ENCODE peak calls at places on chromosomes 6 and 20, in seven cellular contexts. K, Z, J, H, Y, X and D are unnamed samples.

GRCh38 chr20:15708984-15709598 is 864.2 kb downstream of the KIF16B start:
- DNase-seq in K (no peak), Z (peak; percentile 34), J (peak; percentile 24), H (no peak), Y (peak; percentile 71), X (peak; percentile 80), D (peak; percentile 82)

GRCh38 chr6:124119591-124119990 is 315.9 kb downstream of the NKAIN2 start:
- DNase-seq in K (no peak), Z (no peak), J (no peak), H (no peak), Y (no peak), X (no peak), D (no peak)

GRCh38 chr6:119351005-119351394 is 1.4 kb upstream of the MAN1A1 start:
- DNase-seq in K (no peak), Z (no peak), J (peak; percentile 58), H (peak; percentile 63), Y (no peak), X (peak; percentile 45), D (no peak)

GRCh38 chr20:18287546-18287914 is 797 bp upstream of the ZNF133 start:
- DNase-seq in K (no peak), Z (no peak), J (no peak), H (no peak), Y (no peak), X (no peak), D (no peak)

GRCh38 chr6:156782691-156783320 is 5.6 kb downstream of the ARID1B start:
- DNase-seq in K (no peak), Z (no peak), J (no peak), H (no peak), Y (no peak), X (no peak), D (no peak)

GRCh38 chr6:41723178-41723935 is 12.1 kb downstream of the TFEB start:
- DNase-seq in K (no peak), Z (no peak), J (peak; percentile 94), H (peak; percentile 91), Y (peak; percentile 65), X (peak; percentile 74), D (peak; percentile 53)

GRCh38 chr20:1242530-1242929 is 16.7 kb downstream of the RAD21L1 start:
- DNase-seq in K (no peak), Z (no peak), J (peak; percentile 91), H (peak; percentile 93), Y (no peak), X (no peak), D (no peak)

GRCh38 chr20:47502271-47502730 is 614 bp downstream of the NCOA3 start:
- DNase-seq in K (peak; percentile 41), Z (no peak), J (peak; percentile 40), H (peak; percentile 8), Y (peak; percentile 22), X (peak; percentile 53), D (no peak)

GRCh38 chr20:48124960-48125359 is 339.7 kb upstream of the SULF2 start:
- DNase-seq in K (no peak), Z (no peak), J (no peak), H (no peak), Y (no peak), X (no peak), D (no peak)

GRCh38 chr6:105753184-105754097 is 332.7 kb upstream of the PRDM1 start:
- DNase-seq in K (no peak), Z (no peak), J (peak; percentile 24), H (peak; percentile 59), Y (peak; percentile 90), X (peak; percentile 39), D (no peak)

GRCh38 chr20:51562334-51563140 is 20.0 kb upstream of the NFATC2 start:
- DNase-seq in K (peak; percentile 76), Z (no peak), J (peak; percentile 98), H (peak; percentile 95), Y (peak; percentile 91), X (peak; percentile 80), D (peak; percentile 67)

GRCh38 chr20:41171736-41172295 is 34.5 kb downstream of the PLCG1 start:
- DNase-seq in K (no peak), Z (no peak), J (no peak), H (no peak), Y (no peak), X (no peak), D (peak; percentile 10)

GRCh38 chr6:18234564-18234963 is 29.8 kb downstream of the DEK start:
- DNase-seq in K (no peak), Z (no peak), J (no peak), H (no peak), Y (no peak), X (no peak), D (no peak)
- H3K23ac ChIP-seq in K (no peak overlapping the region), Z (no peak overlapping the region), J (no peak overlapping the region), H (no peak overlapping the region), Y (no peak overlapping the region), X (no peak overlapping the region), D (no peak overlapping the region)

GRCh38 chr6:117007659-117008058 is 130.6 kb downstream of the RFX6 start:
- DNase-seq in K (no peak), Z (no peak), J (no peak), H (no peak), Y (no peak), X (no peak), D (no peak)

DNA sequence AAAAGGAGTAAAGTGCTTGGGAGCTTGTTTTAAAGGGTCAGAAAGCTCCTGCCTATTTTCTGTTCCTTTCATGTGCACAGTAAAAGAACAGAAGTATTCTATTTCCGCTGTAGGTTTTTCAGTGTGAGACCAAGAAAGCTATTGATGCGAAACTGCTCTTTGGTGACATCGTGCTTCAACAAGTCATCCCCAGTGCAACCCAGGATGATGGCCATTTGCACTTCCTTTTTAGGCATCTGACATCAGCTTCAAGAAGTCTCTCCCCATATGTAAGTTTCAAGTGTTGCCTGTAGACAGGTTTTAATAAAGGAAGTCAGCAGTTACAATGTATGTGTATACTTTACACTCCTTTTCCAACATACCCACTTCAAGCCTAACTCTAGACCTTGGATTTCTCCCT is 131.6 kb downstream of the RFX6 start:
- DNase-seq in K (no peak), Z (no peak), J (no peak), H (no peak), Y (no peak), X (no peak), D (no peak)
- H3K18ac ChIP-seq in K (no peak overlapping the region), Z (no peak overlapping the region), J (no peak overlapping the region), H (no peak overlapping the region), Y (no peak overlapping the region), X (no peak overlapping the region), D (no peak overlapping the region)

GRCh38 chr6:75935473-75935793 is 137.0 kb downstream of the IMPG1 start:
- DNase-seq in K (no peak), Z (no peak), J (no peak), H (no peak), Y (no peak), X (peak; percentile 46), D (peak; percentile 46)
- H3K23ac ChIP-seq in K (no peak overlapping the region), Z (no peak overlapping the region), J (no peak overlapping the region), H (no peak overlapping the region), Y (no peak overlapping the region), X (no peak overlapping the region), D (no peak overlapping the region)

DNA sequence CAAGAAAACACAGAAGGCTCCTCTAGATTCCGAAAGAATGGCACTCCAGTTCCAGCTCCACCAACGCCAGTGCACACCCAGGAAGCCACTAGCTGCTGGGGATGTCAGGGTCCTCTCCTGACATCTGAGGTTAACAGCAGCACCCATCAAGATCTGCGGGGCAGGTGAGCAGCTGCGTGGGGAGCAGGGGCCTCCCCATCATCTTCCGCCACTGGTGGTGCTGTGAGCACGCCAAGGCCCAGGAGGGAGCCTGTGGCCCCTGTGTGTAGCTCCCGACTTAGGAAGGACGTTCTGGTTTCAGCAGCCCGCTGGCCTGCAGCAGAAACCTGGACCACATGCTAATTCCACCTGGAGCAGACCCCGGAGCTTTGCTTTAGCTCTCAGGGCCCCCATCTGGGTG is 386.2 kb downstream of the TAF4 start:
- DNase-seq in K (no peak), Z (no peak), J (no peak), H (no peak), Y (no peak), X (no peak), D (no peak)
- H3K18ac ChIP-seq in K (no peak overlapping the region), Z (no peak overlapping the region), J (no peak overlapping the region), H (no peak overlapping the region), Y (no peak overlapping the region), X (no peak overlapping the region), D (no peak overlapping the region)

GRCh38 chr20:23233341-23233740 is 117.2 kb upstream of the NXT1 start:
- DNase-seq in K (no peak), Z (no peak), J (no peak), H (no peak), Y (no peak), X (no peak), D (no peak)

GRCh38 chr20:23231561-23232218 is 118.9 kb upstream of the NXT1 start:
- DNase-seq in K (no peak), Z (no peak), J (peak; percentile 46), H (peak; percentile 29), Y (peak; percentile 66), X (peak; percentile 62), D (no peak)

GRCh38 chr20:23232679-23233308 is 117.8 kb upstream of the NXT1 start:
- DNase-seq in K (no peak), Z (no peak), J (no peak), H (no peak), Y (no peak), X (no peak), D (no peak)

GRCh38 chr20:23230766-23231385 is 119.7 kb upstream of the NXT1 start:
- DNase-seq in K (no peak), Z (no peak), J (no peak), H (no peak), Y (no peak), X (no peak), D (no peak)

DNA sequence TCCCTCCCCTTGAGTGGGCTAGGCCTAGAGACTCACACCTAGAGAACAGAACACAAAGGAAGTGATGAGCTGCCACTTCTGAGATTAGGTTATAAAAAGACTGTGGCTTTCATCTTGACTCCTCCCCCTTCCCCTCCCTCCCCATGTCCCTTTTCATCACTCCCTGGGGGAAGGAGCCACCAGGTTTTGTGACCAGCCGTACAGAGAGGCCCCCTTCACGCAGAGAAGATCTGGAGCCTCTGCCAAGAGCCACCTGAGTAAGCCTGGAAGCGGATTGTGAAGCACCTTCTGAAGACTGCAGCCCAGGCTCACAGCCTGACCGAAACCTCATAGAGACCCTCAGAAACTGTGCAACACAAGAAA is 118.4 kb upstream of the NXT1 start:
- DNase-seq in K (no peak), Z (no peak), J (no peak), H (no peak), Y (no peak), X (no peak), D (no peak)
- H3K23ac ChIP-seq in K (no peak overlapping the region), Z (no peak overlapping the region), J (no peak overlapping the region), H (no peak overlapping the region), Y (no peak overlapping the region), X (no peak overlapping the region), D (no peak overlapping the region)

DNA sequence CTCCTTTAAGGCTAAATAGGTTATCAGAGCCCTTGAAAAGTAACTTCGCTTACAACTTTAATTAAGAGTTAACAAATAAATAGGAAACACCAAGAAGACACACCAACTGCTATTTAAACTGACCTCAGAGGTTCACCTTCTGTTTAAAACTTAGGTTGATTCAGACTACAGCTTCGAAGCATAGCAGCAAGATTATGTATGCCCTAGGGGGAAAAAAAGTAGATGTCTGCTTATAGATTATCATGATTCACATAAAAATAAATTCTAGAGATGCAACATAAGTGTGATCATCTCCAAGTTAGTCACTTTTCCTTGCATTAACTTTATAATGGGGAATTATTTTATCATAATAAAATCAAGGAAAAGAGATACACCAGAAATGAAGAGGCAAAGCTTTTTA is 8.9 kb downstream of the PNISR start:
- DNase-seq in K (no peak), Z (no peak), J (no peak), H (peak; percentile 36), Y (no peak), X (no peak), D (no peak)
- H3K18ac ChIP-seq in K (no peak overlapping the region), Z (no peak overlapping the region), J (no peak overlapping the region), H (no peak overlapping the region), Y (no peak overlapping the region), X (no peak overlapping the region), D (no peak overlapping the region)